ENCODE peak calls at places on chromosomes 11 and 22, in nine cellular contexts. I is HepG2, T is neural crest cell, Y is astrocyte of the spinal cord, R is posterior vena cava, O is mucosa of gallbladder, P is GM12891, D is breast epithelium, C is mesenchymal stem cell. B is an unnamed sample.

GRCh38 chr22:47196881-47197701 is 434.6 kb downstream of the TBC1D22A start:
- DNase-seq in I (no peak), T (no peak), Y (no peak), R (peak; percentile 59), O (peak; percentile 7), P (no peak), D (no peak), C (no peak), B (peak; percentile 15)

GRCh38 chr11:59102259-59102765 is 4.7 kb upstream of the FAM111B start:
- DNase-seq in I (no peak), T (peak; percentile 53), Y (peak; percentile 13), R (peak; percentile 77), O (peak; percentile 62), P (peak; percentile 50), D (peak; percentile 64), C (peak; percentile 63), B (peak; percentile 79)

GRCh38 chr11:16912607-16913006 is 101.6 kb downstream of the PLEKHA7 start:
- DNase-seq in I (no peak), T (no peak), Y (no peak), R (no peak), O (no peak), P (no peak), D (no peak), C (no peak), B (peak; percentile 36)

GRCh38 chr22:42978453-42979103 is 36.4 kb downstream of the PACSIN2 start:
- DNase-seq in I (no peak), T (no peak), Y (no peak), R (no peak), O (no peak), P (no peak), D (no peak), C (no peak), B (no peak)

GRCh38 chr11:68946416-68947090 is 34.2 kb downstream of the MRGPRD start:
- DNase-seq in I (no peak), T (no peak), Y (peak; percentile 89), R (no peak), O (no peak), P (no peak), D (no peak), C (peak; percentile 94), B (no peak)

GRCh38 chr11:3087821-3088800 is 30.9 kb upstream of the CARS1 start:
- DNase-seq in I (no peak), T (no peak), Y (no peak), R (no peak), O (no peak), P (no peak), D (peak; percentile 25), C (peak; percentile 24), B (no peak)

GRCh38 chr22:29004647-29005371 is 56.8 kb downstream of the C22orf31 start:
- DNase-seq in I (peak; percentile 90), T (peak; percentile 64), Y (peak; percentile 55), R (no peak), O (peak; percentile 26), P (no peak), D (no peak), C (peak; percentile 46), B (peak; percentile 68)

GRCh38 chr11:102293873-102294601 is 23.2 kb upstream of the BIRC3 start:
- DNase-seq in I (peak; percentile 54), T (no peak), Y (peak; percentile 55), R (no peak), O (no peak), P (no peak), D (no peak), C (peak; percentile 64), B (no peak)

GRCh38 chr11:75339685-75340409 is 11.6 kb downstream of the ARRB1 start:
- DNase-seq in I (no peak), T (no peak), Y (no peak), R (no peak), O (no peak), P (no peak), D (no peak), C (peak; percentile 71), B (peak; percentile 49)

GRCh38 chr11:113345978-113346377 is 31.6 kb downstream of the TTC12 start:
- DNase-seq in I (no peak), T (no peak), Y (no peak), R (no peak), O (no peak), P (no peak), D (no peak), C (peak; percentile 42), B (no peak)

GRCh38 chr11:45606514-45607024 is 58.9 kb downstream of the CHST1 start:
- DNase-seq in I (no peak), T (peak; percentile 55), Y (no peak), R (no peak), O (no peak), P (no peak), D (no peak), C (no peak), B (no peak)

GRCh38 chr11:113681282-113681681 is 24.8 kb downstream of the TMPRSS5 start:
- DNase-seq in I (no peak), T (no peak), Y (no peak), R (no peak), O (no peak), P (no peak), D (no peak), C (no peak), B (no peak)

GRCh38 chr22:42646569-42647525 is 2.3 kb downstream of the CYB5R3 start:
- DNase-seq in I (no peak), T (no peak), Y (no peak), R (no peak), O (peak; percentile 74), P (peak; percentile 21), D (no peak), C (no peak), B (peak; percentile 73)

GRCh38 chr11:2474059-2474901 is 29.5 kb downstream of the KCNQ1 start:
- DNase-seq in I (no peak), T (no peak), Y (no peak), R (peak; percentile 60), O (no peak), P (no peak), D (no peak), C (no peak), B (peak; percentile 70)

GRCh38 chr22:36086170-36086490 is 57.5 kb upstream of the RBFOX2 start:
- DNase-seq in I (no peak), T (no peak), Y (no peak), R (peak; percentile 46), O (no peak), P (no peak), D (no peak), C (no peak), B (peak; percentile 23)

GRCh38 chr22:19631899-19632670 is 82.2 kb upstream of the SEPTIN5 start:
- DNase-seq in I (peak; percentile 32), T (peak; percentile 42), Y (peak; percentile 20), R (peak; percentile 51), O (no peak), P (no peak), D (no peak), C (peak; percentile 36), B (no peak)

GRCh38 chr11:296976-297665 is 2.2 kb downstream of the IFITM5 start:
- DNase-seq in I (no peak), T (no peak), Y (no peak), R (peak; percentile 78), O (no peak), P (no peak), D (no peak), C (no peak), B (no peak)

GRCh38 chr11:131998020-131998419 is 627.6 kb downstream of the NTM start:
- DNase-seq in I (no peak), T (no peak), Y (no peak), R (no peak), O (no peak), P (no peak), D (no peak), C (no peak), B (peak; percentile 27)

GRCh38 chr11:88300888-88301477 is 36.6 kb downstream of the CTSC start:
- DNase-seq in I (no peak), T (no peak), Y (no peak), R (no peak), O (no peak), P (no peak), D (no peak), C (no peak), B (no peak)

GRCh38 chr11:5364214-5364613 is 12.9 kb downstream of the OR51B6 start:
- DNase-seq in I (no peak), T (no peak), Y (peak; percentile 69), R (no peak), O (no peak), P (no peak), D (no peak), C (peak; percentile 58), B (no peak)

GRCh38 chr11:46342237-46342636 is 5.0 kb upstream of the DGKZ start:
- DNase-seq in I (no peak), T (no peak), Y (no peak), R (no peak), O (no peak), P (no peak), D (no peak), C (peak; percentile 42), B (no peak)

GRCh38 chr11:64248578-64248977 is 1.8 kb upstream of the PPP1R14B start:
- DNase-seq in I (no peak), T (no peak), Y (no peak), R (no peak), O (no peak), P (no peak), D (no peak), C (no peak), B (no peak)

GRCh38 chr11:18080451-18080850 is 25.4 kb downstream of the SAAL1 start:
- DNase-seq in I (no peak), T (no peak), Y (no peak), R (no peak), O (no peak), P (no peak), D (no peak), C (no peak), B (no peak)

GRCh38 chr22:22893077-22893805 is 5.6 kb downstream of the IGLL5 start:
- DNase-seq in I (no peak), T (no peak), Y (no peak), R (no peak), O (no peak), P (no peak), D (no peak), C (no peak), B (no peak)

GRCh38 chr22:45212992-45213751 is 27.5 kb downstream of the KIAA0930 start:
- DNase-seq in I (no peak), T (no peak), Y (peak; percentile 53), R (peak; percentile 92), O (peak; percentile 34), P (no peak), D (no peak), C (peak; percentile 88), B (no peak)

GRCh38 chr11:17543041-17543440 is 1.2 kb downstream of the USH1C start:
- DNase-seq in I (no peak), T (no peak), Y (no peak), R (peak; percentile 34), O (no peak), P (no peak), D (peak; percentile 43), C (no peak), B (peak; percentile 68)

GRCh38 chr11:830295-831131 is 2.2 kb upstream of the CD151 start:
- DNase-seq in I (peak; percentile 74), T (peak; percentile 62), Y (peak; percentile 66), R (peak; percentile 91), O (peak; percentile 77), P (no peak), D (peak; percentile 75), C (peak; percentile 79), B (peak; percentile 90)

GRCh38 chr11:9601041-9601875 is 27.8 kb downstream of the WEE1 start:
- DNase-seq in I (no peak), T (no peak), Y (peak; percentile 85), R (no peak), O (no peak), P (peak; percentile 30), D (no peak), C (peak; percentile 82), B (peak; percentile 35)

GRCh38 chr22:17896552-17896951 is 122.3 kb upstream of the BID start:
- DNase-seq in I (no peak), T (no peak), Y (peak; percentile 33), R (no peak), O (no peak), P (no peak), D (no peak), C (no peak), B (no peak)

GRCh38 chr11:108825381-108825780 is 160.5 kb downstream of the DDX10 start:
- DNase-seq in I (no peak), T (no peak), Y (no peak), R (no peak), O (no peak), P (no peak), D (no peak), C (no peak), B (no peak)

GRCh38 chr11:82216927-82217570 is 516.6 kb downstream of the FAM181B start:
- DNase-seq in I (no peak), T (no peak), Y (no peak), R (no peak), O (no peak), P (no peak), D (no peak), C (no peak), B (no peak)